ENCODE peak calls at places on chromosomes 3 and 15, in nine cellular contexts. U is cardiac muscle cell; Y is endothelial cell; S is fibroblast of lung; X is activated CD8-positive, alpha-beta T cell treated with anti-CD3 and anti-CD28 coated beads for 36 hours; O is choroid plexus epithelial cell; R is esophagus squamous epithelium; W is left ventricle myocardium inferior; N is IMR-90. T is an unnamed sample.

GRCh38 chr3:123997543-123997942 is 5.6 kb upstream of the ROPN1 start:
- DNase-seq in N (peak), U (no peak), Y (no peak), X (no peak), W (no peak), R (no peak), O (no peak), S (peak), T (no peak)

GRCh38 chr3:33141006-33141405 is 27.2 kb downstream of the CRTAP start:
- DNase-seq in S (no peak), O (no peak), X (no peak), Y (no peak), W (no peak), U (no peak), R (no peak), N (no peak), T (no peak)

GRCh38 chr3:177427096-177427495 is 229.8 kb upstream of the TBL1XR1 start:
- DNase-seq in O (no peak), Y (no peak), X (peak), U (no peak), N (no peak), W (no peak), S (no peak), R (no peak), T (no peak)

GRCh38 chr3:31220431-31220830 is 312.3 kb upstream of the STT3B start:
- DNase-seq in N (no peak), R (no peak), U (no peak), Y (no peak), X (no peak), W (no peak), O (no peak), S (no peak), T (no peak)

GRCh38 chr3:4540267-4540666 is 47.1 kb downstream of the ITPR1 start:
- DNase-seq in N (no peak), S (no peak), W (no peak), X (no peak), R (no peak), U (no peak), Y (no peak), O (no peak), T (no peak)

GRCh38 chr3:196778755-196779154 is 39.1 kb downstream of the PAK2 start:
- DNase-seq in Y (no peak), X (no peak), N (peak), R (no peak), W (no peak), O (peak), U (no peak), S (peak), T (no peak)

GRCh38 chr3:28099296-28099695 is 142.1 kb upstream of the CMC1 start:
- DNase-seq in W (no peak), R (no peak), U (no peak), O (no peak), Y (no peak), S (no peak), N (no peak), X (no peak), T (no peak)

GRCh38 chr3:120450261-120450913 is 405 bp downstream of the FSTL1 start:
- DNase-seq in R (no peak), W (peak), X (peak), U (peak), O (peak), Y (peak), N (no peak), S (no peak), T (no peak)

GRCh38 chr15:88932875-88933330 is 19.7 kb upstream of the MFGE8 start:
- DNase-seq in N (no peak), S (no peak), U (no peak), W (peak), O (no peak), R (no peak), Y (no peak), X (no peak), T (no peak)

GRCh38 chr3:47006145-47006651 is 26.7 kb downstream of the NBEAL2 start:
- DNase-seq in X (no peak), U (no peak), N (no peak), Y (no peak), R (no peak), S (no peak), W (no peak), O (no peak), T (no peak)

GRCh38 chr3:143329567-143330164 is 210.1 kb downstream of the CHST2 start:
- DNase-seq in W (no peak), R (no peak), O (peak), U (no peak), S (peak), X (no peak), N (no peak), Y (no peak), T (no peak)

GRCh38 chr3:175951047-175951694 is 1092.0 kb downstream of the NAALADL2 start:
- DNase-seq in W (no peak), X (no peak), S (peak), U (no peak), N (peak), R (no peak), O (no peak), Y (no peak), T (no peak)

GRCh38 chr15:92383528-92384326 is 10.0 kb upstream of the ST8SIA2 start:
- DNase-seq in Y (peak), O (no peak), X (peak), R (no peak), W (no peak), U (peak), S (no peak), N (peak), T (peak)

GRCh38 chr3:120554727-120555660 is 41.1 kb upstream of the NDUFB4 start:
- DNase-seq in W (peak), U (no peak), Y (no peak), X (no peak), O (no peak), N (no peak), R (no peak), S (no peak), T (no peak)

GRCh38 chr3:53590606-53591005 is 96.2 kb downstream of the CACNA1D start:
- DNase-seq in Y (no peak), O (no peak), R (no peak), U (no peak), X (no peak), W (no peak), N (no peak), S (no peak), T (no peak)

GRCh38 chr3:46858996-46859710 is 4.1 kb downstream of the MYL3 start:
- DNase-seq in Y (no peak), O (no peak), X (peak), U (no peak), N (no peak), S (no peak), W (peak), R (no peak), T (no peak)

DNA sequence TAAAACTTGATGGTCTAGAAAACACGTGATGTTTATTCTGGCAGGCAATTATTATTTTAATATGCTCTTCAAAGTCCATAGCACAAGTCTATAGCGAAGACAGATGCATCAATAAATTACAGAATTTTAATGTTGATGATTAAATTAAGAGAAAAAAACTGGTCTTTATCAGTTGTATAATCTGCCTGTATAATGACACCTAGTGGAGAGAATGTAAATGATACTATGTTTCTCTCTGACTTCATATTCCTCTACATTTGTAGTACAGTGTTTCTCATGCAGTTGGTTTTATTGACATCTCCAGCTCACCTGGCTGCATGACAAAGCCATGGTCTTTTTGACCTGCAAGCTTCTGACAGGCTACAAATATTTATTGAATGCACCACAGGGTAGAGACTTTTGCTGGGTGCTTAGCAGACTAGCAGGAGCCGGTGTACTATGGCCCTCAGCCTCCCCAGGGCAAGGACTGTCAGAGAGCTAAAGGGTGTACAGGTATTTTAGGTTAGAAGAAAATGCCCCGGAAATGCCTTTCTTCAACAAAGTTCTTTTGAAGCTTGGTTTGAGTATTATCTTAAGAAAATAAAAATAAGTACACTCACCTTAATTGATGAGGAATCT is 289.9 kb downstream of the GAP43 start:
- DNase-seq in W (no peak), O (peak), R (no peak), U (no peak), N (peak), Y (no peak), X (no peak), S (no peak), T (no peak)
- TF ChIP-seq CTCF in W (no peak), O (peak), R (no peak), U (peak), N (peak), Y (peak), X (peak), S (peak), T (peak)

DNA sequence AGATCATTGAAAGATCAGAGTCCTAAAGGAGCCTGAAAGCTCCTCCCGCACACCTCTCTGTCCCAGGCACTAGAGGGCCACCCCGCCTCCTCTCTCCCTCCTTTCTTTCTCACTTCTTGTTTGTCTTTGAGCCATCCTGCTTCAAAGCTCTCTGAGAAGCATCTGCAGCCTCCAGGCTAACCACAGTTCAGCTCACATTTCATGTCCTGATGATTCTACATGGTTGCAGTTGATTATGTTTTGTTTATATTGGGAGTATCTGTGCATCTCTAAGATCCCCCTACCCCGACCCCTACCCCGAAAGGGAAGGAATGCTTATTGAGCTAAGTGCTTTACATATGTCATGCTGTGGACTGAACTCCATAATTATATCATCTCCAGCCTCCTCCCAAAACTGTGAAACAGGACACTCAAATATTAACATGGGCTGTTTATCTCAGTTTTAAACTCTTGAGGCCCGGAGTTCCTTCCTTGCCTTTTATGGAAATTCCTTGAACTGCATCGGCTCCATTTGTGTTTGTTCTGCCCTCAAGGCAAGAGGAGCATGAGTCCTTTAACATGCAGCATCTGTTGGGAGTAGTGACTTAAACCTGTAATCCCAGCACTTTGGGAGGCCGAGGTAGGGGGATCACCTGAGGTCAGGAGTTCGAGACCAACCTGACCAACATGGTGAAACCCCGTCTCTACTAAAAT is 30.9 kb downstream of the MGLL start:
- DNase-seq in O (peak), N (peak), U (peak), Y (no peak), S (peak), X (peak), R (no peak), W (no peak), T (no peak)
- TF ChIP-seq CTCF in O (peak), N (peak), U (peak), Y (no peak), S (peak), X (no peak), R (peak), W (no peak), T (peak)

DNA sequence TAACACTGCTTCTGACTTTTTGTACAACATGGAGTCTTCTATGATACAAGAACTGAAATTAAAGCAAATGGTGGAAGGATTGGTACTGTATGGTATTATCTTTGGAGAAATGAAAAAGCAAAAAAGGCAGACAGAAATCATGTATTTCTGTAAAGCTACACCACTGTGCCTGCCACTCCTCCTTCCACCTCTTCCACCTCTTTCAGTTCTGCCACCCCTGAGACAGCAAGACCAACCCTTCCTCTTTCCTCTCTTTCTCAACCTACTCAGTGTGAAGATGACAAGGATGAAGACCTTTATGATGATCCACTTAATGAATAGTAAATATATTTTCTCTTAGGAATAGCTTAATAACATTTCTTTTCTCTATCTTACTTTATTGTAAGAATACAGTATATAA is 57.0 kb downstream of the CD200 start:
- DNase-seq in S (no peak), R (no peak), Y (no peak), O (peak), U (no peak), N (peak), W (no peak), X (no peak), T (no peak)
- TF ChIP-seq CTCF in S (no peak), R (no peak), Y (no peak), O (no peak), U (no peak), N (no peak), W (no peak), X (no peak), T (no peak)

GRCh38 chr15:49692514-49693090 is 71.8 kb downstream of the DTWD1 start:
- DNase-seq in N (no peak), Y (no peak), O (no peak), W (no peak), S (no peak), U (no peak), X (no peak), R (no peak), T (no peak)

GRCh38 chr15:49693491-49693890 is 72.6 kb downstream of the DTWD1 start:
- DNase-seq in S (peak), X (no peak), Y (no peak), R (no peak), W (no peak), N (peak), O (peak), U (no peak), T (no peak)

GRCh38 chr15:49697121-49697520 is 76.3 kb downstream of the DTWD1 start:
- DNase-seq in O (peak), Y (no peak), U (no peak), R (no peak), X (no peak), S (peak), N (peak), W (no peak), T (no peak)

GRCh38 chr15:49696441-49696840 is 75.6 kb downstream of the DTWD1 start:
- DNase-seq in U (no peak), X (no peak), R (no peak), W (no peak), O (peak), N (peak), S (peak), Y (no peak), T (no peak)
- TF ChIP-seq CTCF in U (no peak), X (no peak), R (no peak), W (no peak), O (no peak), N (no peak), S (no peak), Y (no peak), T (no peak)

GRCh38 chr15:51917493-51917892 is 54.1 kb downstream of the LEO1 start:
- DNase-seq in N (peak), W (no peak), O (peak), R (no peak), S (peak), Y (peak), U (peak), X (peak), T (no peak)
- TF ChIP-seq CTCF in N (peak), W (peak), O (peak), R (no peak), S (peak), Y (no peak), U (peak), X (peak), T (peak)

GRCh38 chr15:80087104-80087503 is 27.6 kb downstream of the ZFAND6 start:
- DNase-seq in W (no peak), U (no peak), N (no peak), X (no peak), Y (no peak), S (no peak), O (no peak), R (no peak), T (no peak)

GRCh38 chr15:80093854-80094418 is 34.5 kb downstream of the ZFAND6 start:
- DNase-seq in O (no peak), N (no peak), X (peak), U (peak), R (no peak), Y (no peak), W (peak), S (peak), T (no peak)

GRCh38 chr15:80090041-80090440 is 30.6 kb downstream of the ZFAND6 start:
- DNase-seq in N (no peak), X (no peak), Y (no peak), U (no peak), R (no peak), W (no peak), O (no peak), S (peak), T (no peak)

GRCh38 chr15:80095511-80095910 is 36.0 kb downstream of the ZFAND6 start:
- DNase-seq in W (no peak), O (no peak), Y (no peak), N (no peak), S (no peak), U (no peak), R (no peak), X (no peak), T (no peak)

DNA sequence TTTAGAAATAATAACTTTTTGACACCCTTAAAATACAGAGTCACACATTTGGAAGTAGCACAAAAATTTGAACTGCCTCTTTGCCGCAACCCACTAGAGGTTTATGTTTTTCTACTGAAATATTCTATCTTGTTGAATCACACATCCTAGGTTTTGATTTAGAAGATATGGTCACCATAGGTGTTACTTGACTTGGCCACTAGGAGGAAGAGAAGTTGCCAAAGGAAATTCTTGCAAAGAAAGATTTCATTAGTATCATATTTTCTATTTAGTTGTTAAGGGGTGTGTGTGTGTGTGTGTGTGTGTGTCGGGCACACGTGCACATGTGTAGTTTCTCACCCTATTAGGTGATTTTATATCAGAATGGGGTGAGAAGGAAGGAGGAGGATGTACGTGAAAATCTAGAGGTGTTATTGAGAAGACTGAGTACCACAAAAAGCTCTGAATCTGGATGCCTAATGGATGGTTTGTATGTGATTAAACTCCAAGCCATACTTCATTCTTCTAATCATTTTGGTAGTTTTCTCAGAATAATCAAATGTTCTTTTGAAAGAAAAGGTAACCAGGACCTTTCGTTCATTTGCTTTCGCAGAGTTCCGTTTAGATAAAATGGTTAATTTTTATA is 31.5 kb downstream of the ZFAND6 start:
- DNase-seq in S (no peak), Y (no peak), X (no peak), O (peak), R (no peak), U (no peak), N (no peak), W (no peak), T (no peak)
- TF ChIP-seq CTCF in S (peak), Y (peak), X (peak), O (peak), R (no peak), U (peak), N (peak), W (no peak), T (peak)

GRCh38 chr3:130893240-130894129 is at the start of gene ATP2C1:
- DNase-seq in O (peak), U (peak), S (peak), X (peak), Y (peak), R (peak), W (peak), N (peak), T (peak)
- TF ChIP-seq CTCF in O (no peak), U (no peak), S (peak), X (peak), Y (peak), R (peak), W (peak), N (no peak), T (peak)

DNA sequence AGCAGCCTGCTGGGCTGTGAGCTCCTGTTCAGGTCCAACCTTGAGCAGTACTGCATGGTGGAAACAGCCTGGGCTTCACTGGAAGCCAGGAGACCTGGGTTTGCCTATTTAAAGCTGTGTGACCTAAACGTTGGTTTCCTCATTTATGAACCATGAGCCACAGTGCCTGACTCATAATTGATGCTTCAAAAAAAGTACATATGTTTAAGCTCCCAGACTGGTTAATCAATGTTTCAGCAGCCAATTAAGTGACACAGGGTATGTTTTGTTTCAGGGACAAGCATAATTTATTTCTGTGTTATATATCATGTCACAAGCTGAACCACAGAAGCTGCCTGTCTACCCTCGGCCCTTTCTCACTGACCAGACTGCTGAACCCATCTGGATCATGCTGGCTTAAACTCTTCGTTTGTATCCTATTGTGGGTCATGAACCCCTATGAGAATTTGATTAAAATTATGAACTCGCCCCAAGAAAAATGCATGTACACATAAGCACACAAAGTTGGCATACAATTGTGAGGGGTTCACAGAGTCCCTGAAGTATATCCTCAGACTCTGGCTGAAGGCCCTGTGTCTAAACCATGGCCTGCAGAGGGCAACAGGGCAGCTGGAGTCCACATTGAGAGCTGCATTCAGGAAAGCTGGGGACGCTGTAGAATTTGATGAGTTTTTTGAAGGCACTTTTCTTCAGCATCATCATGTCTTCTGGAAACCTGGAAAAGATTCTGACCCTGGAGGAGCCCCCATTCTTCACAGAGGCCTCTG is 23.7 kb downstream of the HDC start:
- DNase-seq in R (no peak), U (no peak), O (peak), S (peak), W (no peak), N (peak), Y (no peak), X (no peak), T (no peak)
- TF ChIP-seq CTCF in R (no peak), U (no peak), O (no peak), S (no peak), W (no peak), N (no peak), Y (no peak), X (no peak), T (no peak)

GRCh38 chr15:39931615-39932014 is 2.3 kb upstream of the EIF2AK4 start:
- DNase-seq in S (no peak), U (no peak), N (no peak), R (no peak), W (no peak), O (no peak), Y (no peak), X (no peak), T (no peak)
- TF ChIP-seq CTCF in S (no peak), U (peak), N (peak), R (no peak), W (no peak), O (peak), Y (no peak), X (no peak), T (no peak)